ENCODE peak calls at places on chromosome 10, in four cellular contexts. D, J, P and L are unnamed samples.

GRCh38 chr10:113558336-113558735 is 5.5 kb downstream of the HABP2 start:
- DNase-seq in D (peak), J (no peak), P (no peak), L (no peak)

GRCh38 chr10:116809528-116810500 is 39.5 kb upstream of the ENO4 start:
- DNase-seq in D (no peak), J (peak), P (peak), L (no peak)

GRCh38 chr10:124266468-124267230 is 152.1 kb downstream of the OAT start:
- DNase-seq in D (peak), J (no peak), P (no peak), L (peak)

GRCh38 chr10:76721891-76722505 is 915.6 kb downstream of the KCNMA1 start:
- DNase-seq in D (no peak), J (no peak), P (no peak), L (no peak)

GRCh38 chr10:131573256-131574215 is 262.0 kb upstream of the TCERG1L start:
- DNase-seq in D (no peak), J (no peak), P (no peak), L (no peak)

GRCh38 chr10:113336549-113337130 is 216.2 kb upstream of the HABP2 start:
- DNase-seq in D (no peak), J (no peak), P (no peak), L (no peak)

GRCh38 chr10:90417056-90417455 is 440.8 kb downstream of the HTR7 start:
- DNase-seq in D (no peak), J (peak), P (peak), L (no peak)

GRCh38 chr10:109676703-109677102 is 246.6 kb downstream of the XPNPEP1 start:
- DNase-seq in D (no peak), J (no peak), P (peak), L (no peak)

GRCh38 chr10:132522521-132523411 is 14.8 kb upstream of the INPP5A start:
- DNase-seq in D (peak), J (no peak), P (no peak), L (peak)

GRCh38 chr10:113228570-113228969 is 278.5 kb downstream of the TCF7L2 start:
- DNase-seq in D (no peak), J (peak), P (peak), L (no peak)

GRCh38 chr10:3095373-3096139 is 28.2 kb downstream of the PFKP start:
- DNase-seq in D (no peak), J (peak), P (peak), L (no peak)

GRCh38 chr10:131514454-131514853 is 202.9 kb upstream of the TCERG1L start:
- DNase-seq in D (no peak), J (peak), P (no peak), L (no peak)

GRCh38 chr10:101965075-101965765 is 90.8 kb downstream of the ARMH3 start:
- DNase-seq in D (no peak), J (no peak), P (no peak), L (no peak)

GRCh38 chr10:31157125-31157983 is 125.7 kb upstream of the ZNF438 start:
- DNase-seq in D (no peak), J (peak), P (peak), L (peak)

GRCh38 chr10:96082153-96082552 is 38.8 kb downstream of the CCNJ start:
- DNase-seq in D (no peak), J (no peak), P (no peak), L (no peak)

GRCh38 chr10:49488056-49488455 is 50.9 kb downstream of the ERCC6 start:
- DNase-seq in D (no peak), J (no peak), P (no peak), L (no peak)

GRCh38 chr10:46094931-46095755 is 49.1 kb upstream of the MSMB start:
- DNase-seq in D (no peak), J (no peak), P (no peak), L (no peak)

GRCh38 chr10:96374639-96374984 is 15.8 kb upstream of the OPALIN start:
- DNase-seq in D (no peak), J (no peak), P (peak), L (no peak)

GRCh38 chr10:93874309-93875031 is 19.3 kb upstream of the SLC35G1 start:
- DNase-seq in D (no peak), J (no peak), P (no peak), L (no peak)

GRCh38 chr10:73874267-73875138 is at the start of gene CAMK2G:
- DNase-seq in D (peak), J (peak), P (peak), L (peak)